ENCODE peak calls at places on chromosomes 6 and 20, in four cellular contexts. Y is astrocyte of the spinal cord, Z is fibroblast of villous mesenchyme, C is A549. R is an unnamed sample.
A peak's percentile ranks its signal among the peaks of the same experiment; 100 is the strongest.

GRCh38 chr6:149935246-149935645 is 6.6 kb upstream of the ULBP2 start:
- DNase-seq in Y (no peak), Z (no peak), C (no peak), R (no peak)

GRCh38 chr6:130473886-130474285 is 108.1 kb downstream of the TMEM200A start:
- DNase-seq in Y (peak; percentile 81), Z (peak; percentile 67), C (no peak), R (peak; percentile 26)

GRCh38 chr20:16476032-16476431 is 97.2 kb downstream of the KIF16B start:
- DNase-seq in Y (peak; percentile 73), Z (peak; percentile 62), C (peak; percentile 30), R (peak; percentile 80)

GRCh38 chr6:56595490-56596122 is 47.1 kb downstream of the DST start:
- DNase-seq in Y (peak; percentile 46), Z (peak; percentile 53), C (peak; percentile 5), R (peak; percentile 46)

GRCh38 chr20:63151554-63152321 is 64.2 kb downstream of the YTHDF1 start:
- DNase-seq in Y (no peak), Z (peak; percentile 36), C (no peak), R (no peak)

GRCh38 chr6:110232456-110232855 is 52.2 kb downstream of the CDC40 start:
- DNase-seq in Y (no peak), Z (peak; percentile 58), C (no peak), R (peak; percentile 69)

GRCh38 chr6:156953478-156954146 is 176.4 kb downstream of the ARID1B start:
- DNase-seq in Y (peak; percentile 97), Z (peak; percentile 97), C (peak; percentile 80), R (peak; percentile 95)

GRCh38 chr20:36493801-36494114 is 47.6 kb upstream of the MYL9 start:
- DNase-seq in Y (peak; percentile 89), Z (peak; percentile 81), C (no peak), R (peak; percentile 64)

GRCh38 chr6:13733178-13733851 is 21.7 kb upstream of the RANBP9 start:
- DNase-seq in Y (peak; percentile 84), Z (peak; percentile 94), C (no peak), R (peak; percentile 92)

GRCh38 chr6:63740709-63741108 is 105.1 kb downstream of the PHF3 start:
- DNase-seq in Y (peak; percentile 85), Z (peak; percentile 78), C (no peak), R (peak; percentile 79)

GRCh38 chr6:77650098-77650663 is 2.7 kb upstream of the MEI4 start:
- DNase-seq in Y (peak; percentile 15), Z (no peak), C (no peak), R (no peak)

GRCh38 chr6:56456785-56457184 is 185.9 kb downstream of the DST start:
- DNase-seq in Y (no peak), Z (no peak), C (no peak), R (no peak)

GRCh38 chr6:166556336-166556735 is 30.1 kb downstream of the RAMACL start:
- DNase-seq in Y (no peak), Z (no peak), C (no peak), R (no peak)

GRCh38 chr6:119181046-119181445 is 102.6 kb upstream of the FAM184A start:
- DNase-seq in Y (no peak), Z (no peak), C (no peak), R (no peak)

GRCh38 chr20:43590036-43590391 is 723 bp upstream of the IFT52 start:
- DNase-seq in Y (no peak), Z (no peak), C (peak; percentile 10), R (no peak)

GRCh38 chr6:43517503-43518357 is 841 bp downstream of the POLR1C start:
- DNase-seq in Y (no peak), Z (peak; percentile 13), C (no peak), R (no peak)

GRCh38 chr20:10877345-10877744 is 203.5 kb upstream of the JAG1 start:
- DNase-seq in Y (no peak), Z (peak; percentile 22), C (no peak), R (peak; percentile 56)

GRCh38 chr6:43706788-43707187 is 19.2 kb upstream of the MRPS18A start:
- DNase-seq in Y (peak; percentile 77), Z (peak; percentile 84), C (no peak), R (peak; percentile 82)

GRCh38 chr6:36461646-36462045 is 18.8 kb downstream of the KCTD20 start:
- DNase-seq in Y (no peak), Z (no peak), C (no peak), R (no peak)

GRCh38 chr6:77124604-77125003 is 338.7 kb downstream of the HTR1B start:
- DNase-seq in Y (peak; percentile 8), Z (peak; percentile 40), C (no peak), R (peak; percentile 6)

GRCh38 chr6:112640895-112641294 is 293.8 kb downstream of the RFPL4B start:
- DNase-seq in Y (peak; percentile 79), Z (peak; percentile 48), C (no peak), R (peak; percentile 30)

GRCh38 chr6:145274083-145274482 is 461.2 kb downstream of the EPM2A start:
- DNase-seq in Y (no peak), Z (peak; percentile 7), C (no peak), R (no peak)

GRCh38 chr6:16363749-16364148 is 125.4 kb downstream of the GMPR start:
- DNase-seq in Y (no peak), Z (no peak), C (no peak), R (no peak)

GRCh38 chr6:155310596-155310995 is 3.7 kb downstream of the TFB1M start:
- DNase-seq in Y (peak; percentile 26), Z (peak; percentile 58), C (no peak), R (peak; percentile 27)

GRCh38 chr6:106253731-106254130 is 71.8 kb downstream of the ATG5 start:
- DNase-seq in Y (peak; percentile 69), Z (no peak), C (no peak), R (no peak)

GRCh38 chr6:168778201-168778600 is 337.2 kb downstream of the SMOC2 start:
- DNase-seq in Y (no peak), Z (no peak), C (no peak), R (no peak)

GRCh38 chr6:52598824-52599190 is 21.9 kb upstream of the TRAM2 start:
- DNase-seq in Y (no peak), Z (no peak), C (no peak), R (no peak)

GRCh38 chr6:52596371-52597028 is 19.6 kb upstream of the TRAM2 start:
- DNase-seq in Y (peak; percentile 76), Z (peak; percentile 68), C (no peak), R (peak; percentile 89)

GRCh38 chr6:52595796-52596130 is 18.9 kb upstream of the TRAM2 start:
- DNase-seq in Y (peak; percentile 54), Z (no peak), C (no peak), R (no peak)

GRCh38 chr6:52598123-52598823 is 21.4 kb upstream of the TRAM2 start:
- DNase-seq in Y (peak; percentile 81), Z (peak; percentile 74), C (peak; percentile 61), R (peak; percentile 83)

GRCh38 chr6:52597738-52598122 is 20.9 kb upstream of the TRAM2 start:
- DNase-seq in Y (no peak), Z (no peak), C (no peak), R (no peak)
- H3K4me3 ChIP-seq in Y (no peak overlapping the region), Z (no peak overlapping the region), C (no peak overlapping the region), R (no peak overlapping the region)

DNA sequence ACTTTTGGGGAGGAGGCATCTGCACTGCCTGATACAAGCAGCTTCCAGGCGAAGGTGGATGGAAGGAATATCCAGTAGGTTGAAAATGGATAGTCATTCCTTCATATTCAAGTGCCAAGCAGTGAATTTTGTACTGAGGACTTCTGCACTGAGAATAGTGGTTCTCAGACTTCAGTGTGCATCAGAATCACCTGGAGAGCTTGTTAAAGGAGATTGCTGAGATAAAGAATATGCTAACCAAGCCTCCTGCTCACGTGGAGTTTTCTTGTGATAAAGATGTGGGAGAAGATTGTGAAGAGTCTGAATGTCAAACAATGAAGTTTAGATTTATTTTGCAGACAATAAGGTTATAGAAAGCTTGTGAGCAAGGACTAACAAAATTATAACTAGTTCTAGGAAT is 97.8 kb downstream of the HFE start:
- DNase-seq in Y (no peak), Z (no peak), C (no peak), R (no peak)
- H3K4me3 ChIP-seq in Y (no peak overlapping the region), Z (no peak overlapping the region), C (no peak overlapping the region), R (no peak overlapping the region)

GRCh38 chr20:37727247-37727956 is 33.6 kb downstream of the CTNNBL1 start:
- DNase-seq in Y (no peak), Z (peak; percentile 67), C (no peak), R (no peak)
- H3K4me3 ChIP-seq in Y (no peak overlapping the region), Z (no peak overlapping the region), C (no peak overlapping the region), R (no peak overlapping the region)

GRCh38 chr20:23358923-23359572 is 2.9 kb upstream of the GZF1 start:
- DNase-seq in Y (no peak), Z (no peak), C (no peak), R (no peak)

GRCh38 chr20:23357767-23358562 is 4.0 kb upstream of the GZF1 start:
- DNase-seq in Y (peak; percentile 100), Z (peak; percentile 100), C (peak; percentile 88), R (peak; percentile 100)

GRCh38 chr20:23361108-23361650 is 803 bp upstream of the GZF1 start:
- DNase-seq in Y (no peak), Z (peak; percentile 70), C (peak; percentile 30), R (peak; percentile 46)

GRCh38 chr20:23356203-23356602 is 5.6 kb downstream of the NXT1 start:
- DNase-seq in Y (no peak), Z (no peak), C (no peak), R (no peak)

DNA sequence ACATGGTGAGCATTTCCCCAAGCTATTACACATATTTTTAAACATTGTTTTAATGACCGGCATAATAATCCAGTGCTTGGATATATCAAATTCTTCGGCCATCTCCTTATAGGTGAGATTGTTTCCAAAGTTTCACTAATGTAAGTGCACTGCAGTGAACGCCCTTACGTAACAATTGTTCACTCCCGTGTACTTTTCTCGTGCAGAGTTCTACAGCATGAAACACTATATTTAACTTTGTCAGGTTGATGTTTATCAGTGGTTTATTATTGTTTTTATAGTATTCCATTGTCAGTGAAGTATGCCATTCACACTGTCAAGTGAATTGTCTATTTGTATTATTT is 3.4 kb upstream of the GZF1 start:
- DNase-seq in Y (no peak), Z (no peak), C (no peak), R (no peak)
- H3K4me3 ChIP-seq in Y (peak overlapping the region; percentile 21), Z (peak overlapping the region; percentile 48), C (peak overlapping the region; percentile 44), R (peak overlapping the region; percentile 78)

DNA sequence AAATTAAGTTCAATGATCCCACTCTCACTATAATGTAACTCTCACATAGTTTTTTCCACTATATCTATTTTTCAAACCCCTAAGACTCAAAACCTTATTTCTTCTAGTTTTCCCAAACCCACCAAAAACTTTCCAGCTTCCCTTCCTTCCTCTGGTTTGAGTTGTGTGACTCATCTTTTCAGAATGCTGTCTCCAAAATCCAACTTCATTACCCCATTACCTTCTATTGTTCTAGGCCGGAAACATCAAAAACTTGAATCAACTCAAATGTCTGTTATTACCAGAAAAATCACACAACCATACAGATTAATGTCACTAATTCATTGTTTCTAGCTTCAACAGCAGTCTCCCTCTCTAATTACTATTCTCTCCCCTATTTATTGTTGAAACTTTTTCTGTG is 1090.3 kb downstream of the HACE1 start:
- DNase-seq in Y (no peak), Z (no peak), C (no peak), R (peak; percentile 46)
- H3K4me3 ChIP-seq in Y (no peak overlapping the region), Z (no peak overlapping the region), C (no peak overlapping the region), R (no peak overlapping the region)

R was measured in fibroblast of pulmonary artery.